ENCODE peak calls at places on chromosomes 16 and 17, in four cellular contexts. One of them, this sample, is unnamed.

GRCh38 chr17:28853295-28853694 is 1.5 kb upstream of the ERAL1 start:
- DNase-seq in A549: no peak
- DNase-seq in WTC11: no peak
- DNase-seq in K562: no peak
- DNase-seq in this sample: no peak

GRCh38 chr16:2181952-2182351 is 14.5 kb downstream of the CASKIN1 start:
- DNase-seq in A549: no peak
- DNase-seq in K562: no peak
- DNase-seq in WTC11: no peak
- DNase-seq in this sample: no peak

GRCh38 chr17:58337600-58338453 is 9.2 kb upstream of the TSPOAP1 start:
- DNase-seq in WTC11: peak
- DNase-seq in K562: peak
- DNase-seq in A549: no peak
- DNase-seq in this sample: peak

GRCh38 chr17:8753976-8754440 is 4.3 kb downstream of the SPDYE4 start:
- DNase-seq in A549: peak
- DNase-seq in WTC11: no peak
- DNase-seq in K562: no peak
- DNase-seq in this sample: peak

GRCh38 chr17:77696151-77696719 is 262.3 kb upstream of the TNRC6C start:
- DNase-seq in WTC11: peak
- DNase-seq in A549: no peak
- DNase-seq in K562: no peak
- DNase-seq in this sample: no peak

GRCh38 chr17:27553019-27553511 is 77.9 kb upstream of the LGALS9 start:
- DNase-seq in A549: no peak
- DNase-seq in K562: no peak
- DNase-seq in WTC11: no peak
- DNase-seq in this sample: no peak

GRCh38 chr16:49464877-49465504 is 91.4 kb downstream of the C16orf78 start:
- DNase-seq in WTC11: peak
- DNase-seq in K562: peak
- DNase-seq in A549: no peak
- DNase-seq in this sample: no peak

GRCh38 chr17:74742978-74743545 is 5.4 kb upstream of the NHERF1 start:
- DNase-seq in A549: no peak
- DNase-seq in WTC11: no peak
- DNase-seq in K562: no peak
- DNase-seq in this sample: no peak

GRCh38 chr17:65381160-65381559 is 180.3 kb downstream of the AXIN2 start:
- DNase-seq in A549: no peak
- DNase-seq in K562: no peak
- DNase-seq in WTC11: no peak
- DNase-seq in this sample: no peak

GRCh38 chr16:73082608-73083007 is 34.7 kb upstream of the ZFHX3 start:
- DNase-seq in A549: no peak
- DNase-seq in WTC11: no peak
- DNase-seq in K562: no peak
- DNase-seq in this sample: peak

GRCh38 chr17:57924677-57925076 is 30.5 kb downstream of the CUEDC1 start:
- DNase-seq in A549: no peak
- DNase-seq in WTC11: no peak
- DNase-seq in K562: no peak
- DNase-seq in this sample: no peak

GRCh38 chr17:72432881-72433280 is 312.1 kb downstream of the SOX9 start:
- DNase-seq in A549: no peak
- DNase-seq in WTC11: no peak
- DNase-seq in K562: no peak
- DNase-seq in this sample: no peak

GRCh38 chr17:60153606-60154355 is 4.0 kb downstream of the CA4 start:
- DNase-seq in K562: no peak
- DNase-seq in WTC11: peak
- DNase-seq in A549: no peak
- DNase-seq in this sample: no peak

GRCh38 chr17:61393550-61393903 is 6.1 kb upstream of the TBX2 start:
- DNase-seq in A549: no peak
- DNase-seq in K562: no peak
- DNase-seq in WTC11: peak
- DNase-seq in this sample: no peak

GRCh38 chr16:26569793-26570192 is 496.9 kb upstream of the C16orf82 start:
- DNase-seq in A549: no peak
- DNase-seq in K562: no peak
- DNase-seq in WTC11: peak
- DNase-seq in this sample: peak

GRCh38 chr16:5461141-5461540 is 363.5 kb upstream of the EEF2KMT start:
- DNase-seq in A549: no peak
- DNase-seq in K562: no peak
- DNase-seq in WTC11: no peak
- DNase-seq in this sample: no peak

GRCh38 chr17:79786930-79787643 is 9.1 kb downstream of the CBX2 start:
- DNase-seq in WTC11: no peak
- DNase-seq in K562: no peak
- DNase-seq in A549: no peak
- DNase-seq in this sample: no peak

GRCh38 chr16:85329059-85329812 is 217.0 kb upstream of the CIBAR2 start:
- DNase-seq in K562: no peak
- DNase-seq in A549: no peak
- DNase-seq in WTC11: peak
- DNase-seq in this sample: no peak

GRCh38 chr17:50514936-50515702 is 6.9 kb downstream of the MYCBPAP start:
- DNase-seq in A549: no peak
- DNase-seq in WTC11: no peak
- DNase-seq in K562: no peak
- DNase-seq in this sample: peak

GRCh38 chr17:12789976-12790805 is 893 bp downstream of the ARHGAP44 start:
- DNase-seq in K562: peak
- DNase-seq in WTC11: peak
- DNase-seq in A549: no peak
- DNase-seq in this sample: no peak

GRCh38 chr16:11395008-11395948 is 50.0 kb downstream of the RMI2 start:
- DNase-seq in K562: no peak
- DNase-seq in A549: no peak
- DNase-seq in WTC11: no peak
- DNase-seq in this sample: peak
- TF ChIP-seq NR3C1 in K562: no peak
- TF ChIP-seq NR3C1 in A549: no peak
- TF ChIP-seq NR3C1 in WTC11: no peak
- TF ChIP-seq NR3C1 in this sample: no peak

GRCh38 chr17:76537288-76537577 is 276 bp downstream of the CYGB start:
- DNase-seq in K562: no peak
- DNase-seq in WTC11: peak
- DNase-seq in A549: no peak
- DNase-seq in this sample: no peak
- TF ChIP-seq NR3C1 in K562: no peak
- TF ChIP-seq NR3C1 in WTC11: no peak
- TF ChIP-seq NR3C1 in A549: no peak
- TF ChIP-seq NR3C1 in this sample: no peak

GRCh38 chr17:4358154-4358553 is 8.3 kb downstream of the UBE2G1 start:
- DNase-seq in WTC11: no peak
- DNase-seq in K562: no peak
- DNase-seq in A549: no peak
- DNase-seq in this sample: no peak

GRCh38 chr17:4357671-4358070 is 8.8 kb downstream of the UBE2G1 start:
- DNase-seq in A549: no peak
- DNase-seq in WTC11: no peak
- DNase-seq in K562: no peak
- DNase-seq in this sample: no peak

GRCh38 chr17:4357030-4357635 is 9.3 kb downstream of the UBE2G1 start:
- DNase-seq in WTC11: no peak
- DNase-seq in A549: no peak
- DNase-seq in K562: no peak
- DNase-seq in this sample: no peak

DNA sequence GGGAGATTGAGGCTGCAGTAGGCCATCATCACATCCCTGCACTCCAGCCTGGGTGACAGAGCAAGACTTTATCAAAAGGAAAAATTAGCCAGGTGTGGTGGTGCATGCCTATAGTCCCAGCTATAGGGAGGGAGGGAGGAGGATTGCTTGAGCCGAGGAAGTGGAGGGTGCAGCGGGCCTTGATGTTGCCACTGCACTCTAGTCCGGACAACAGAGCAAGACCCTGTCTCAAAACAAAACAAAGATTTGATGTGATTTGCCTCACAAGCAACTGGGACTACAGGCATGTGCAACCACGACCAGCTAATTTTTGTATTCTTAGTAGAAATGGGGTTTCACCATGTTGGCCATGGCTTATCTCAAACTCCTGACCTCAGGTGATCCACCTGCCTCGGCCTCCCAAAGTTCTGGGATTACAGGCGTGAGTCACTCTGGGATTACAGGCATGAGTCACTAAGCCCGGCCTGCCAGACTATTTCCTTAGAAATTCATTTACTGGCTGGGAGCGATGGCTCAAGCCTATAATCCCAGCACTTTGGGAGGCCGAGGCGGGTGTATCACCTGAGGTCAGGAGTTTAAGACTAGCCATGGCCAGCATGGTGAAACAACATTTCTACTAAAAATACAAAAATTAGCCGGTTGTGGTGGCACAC is 11.5 kb downstream of the UBE2G1 start:
- DNase-seq in WTC11: no peak
- DNase-seq in A549: no peak
- DNase-seq in K562: no peak
- DNase-seq in this sample: no peak
- TF ChIP-seq NR3C1 in WTC11: no peak
- TF ChIP-seq NR3C1 in A549: no peak
- TF ChIP-seq NR3C1 in K562: no peak
- TF ChIP-seq NR3C1 in this sample: no peak

GRCh38 chr16:74718741-74719610 is 18.3 kb upstream of the MLKL start:
- DNase-seq in K562: peak
- DNase-seq in A549: no peak
- DNase-seq in WTC11: no peak
- DNase-seq in this sample: no peak
- TF ChIP-seq NR3C1 in K562: no peak
- TF ChIP-seq NR3C1 in A549: no peak
- TF ChIP-seq NR3C1 in WTC11: no peak
- TF ChIP-seq NR3C1 in this sample: no peak